ENCODE peak calls at places on chromosomes 12 and 14, in eight cellular contexts. One of them, this sample, is unnamed.

GRCh38 chr14:104982548-104983230 is 2.9 kb upstream of the CLBA1 start:
- DNase-seq in bronchial epithelial cell: peak; percentile 55
- DNase-seq in neural crest cell: no peak
- DNase-seq in astrocyte of the spinal cord: no peak
- DNase-seq in A549: no peak
- DNase-seq in stomach: no peak
- DNase-seq in lower lobe of right lung: peak; percentile 41
- DNase-seq in ovary: peak; percentile 26
- DNase-seq in this sample: peak; percentile 42

GRCh38 chr12:14256139-14256538 is 109.3 kb upstream of the ATF7IP start:
- DNase-seq in lower lobe of right lung: no peak
- DNase-seq in ovary: no peak
- DNase-seq in astrocyte of the spinal cord: peak; percentile 39
- DNase-seq in bronchial epithelial cell: peak; percentile 19
- DNase-seq in A549: no peak
- DNase-seq in stomach: no peak
- DNase-seq in neural crest cell: no peak
- DNase-seq in this sample: no peak

GRCh38 chr12:93982847-93983315 is 165.5 kb upstream of the PLXNC1 start:
- DNase-seq in ovary: no peak
- DNase-seq in stomach: no peak
- DNase-seq in neural crest cell: no peak
- DNase-seq in A549: no peak
- DNase-seq in bronchial epithelial cell: peak; percentile 68
- DNase-seq in lower lobe of right lung: no peak
- DNase-seq in astrocyte of the spinal cord: peak; percentile 75
- DNase-seq in this sample: peak; percentile 54

GRCh38 chr12:12717586-12718381 is 616 bp downstream of the CDKN1B start:
- DNase-seq in neural crest cell: no peak
- DNase-seq in astrocyte of the spinal cord: peak; percentile 22
- DNase-seq in ovary: peak; percentile 58
- DNase-seq in stomach: no peak
- DNase-seq in A549: no peak
- DNase-seq in bronchial epithelial cell: peak; percentile 9
- DNase-seq in lower lobe of right lung: peak; percentile 67
- DNase-seq in this sample: peak; percentile 38

GRCh38 chr14:83287300-83287699 is 1753.6 kb upstream of the SEL1L start:
- DNase-seq in ovary: no peak
- DNase-seq in A549: no peak
- DNase-seq in neural crest cell: no peak
- DNase-seq in bronchial epithelial cell: no peak
- DNase-seq in lower lobe of right lung: no peak
- DNase-seq in stomach: no peak
- DNase-seq in astrocyte of the spinal cord: no peak
- DNase-seq in this sample: no peak

GRCh38 chr12:109766251-109766778 is 52.7 kb downstream of the FAM222A start:
- DNase-seq in neural crest cell: no peak
- DNase-seq in astrocyte of the spinal cord: no peak
- DNase-seq in stomach: peak; percentile 9
- DNase-seq in A549: no peak
- DNase-seq in lower lobe of right lung: peak; percentile 24
- DNase-seq in bronchial epithelial cell: no peak
- DNase-seq in ovary: peak; percentile 18
- DNase-seq in this sample: no peak

GRCh38 chr12:84270470-84271140 is 642.0 kb downstream of the SLC6A15 start:
- DNase-seq in stomach: peak; percentile 37
- DNase-seq in lower lobe of right lung: no peak
- DNase-seq in astrocyte of the spinal cord: no peak
- DNase-seq in ovary: no peak
- DNase-seq in A549: no peak
- DNase-seq in bronchial epithelial cell: peak; percentile 39
- DNase-seq in neural crest cell: no peak
- DNase-seq in this sample: peak; percentile 6

GRCh38 chr12:50609292-50609874 is 104.6 kb downstream of the DIP2B start:
- DNase-seq in A549: no peak
- DNase-seq in bronchial epithelial cell: no peak
- DNase-seq in lower lobe of right lung: no peak
- DNase-seq in neural crest cell: no peak
- DNase-seq in astrocyte of the spinal cord: no peak
- DNase-seq in stomach: no peak
- DNase-seq in ovary: no peak
- DNase-seq in this sample: no peak

GRCh38 chr12:92208613-92209121 is 63.0 kb upstream of the BTG1 start:
- DNase-seq in stomach: no peak
- DNase-seq in astrocyte of the spinal cord: peak; percentile 70
- DNase-seq in A549: peak; percentile 26
- DNase-seq in neural crest cell: no peak
- DNase-seq in ovary: no peak
- DNase-seq in bronchial epithelial cell: peak; percentile 88
- DNase-seq in lower lobe of right lung: no peak
- DNase-seq in this sample: peak; percentile 81

GRCh38 chr14:28565345-28565744 is 201.2 kb upstream of the FOXG1 start:
- DNase-seq in A549: no peak
- DNase-seq in ovary: no peak
- DNase-seq in astrocyte of the spinal cord: no peak
- DNase-seq in lower lobe of right lung: no peak
- DNase-seq in stomach: no peak
- DNase-seq in bronchial epithelial cell: peak; percentile 71
- DNase-seq in neural crest cell: no peak
- DNase-seq in this sample: no peak
- TF ChIP-seq CTCF in A549: no peak
- TF ChIP-seq CTCF in ovary: no peak
- TF ChIP-seq CTCF in astrocyte of the spinal cord: no peak
- TF ChIP-seq CTCF in lower lobe of right lung: no peak
- TF ChIP-seq CTCF in stomach: no peak
- TF ChIP-seq CTCF in bronchial epithelial cell: no peak
- TF ChIP-seq CTCF in neural crest cell: no peak
- TF ChIP-seq CTCF in this sample: no peak

DNA sequence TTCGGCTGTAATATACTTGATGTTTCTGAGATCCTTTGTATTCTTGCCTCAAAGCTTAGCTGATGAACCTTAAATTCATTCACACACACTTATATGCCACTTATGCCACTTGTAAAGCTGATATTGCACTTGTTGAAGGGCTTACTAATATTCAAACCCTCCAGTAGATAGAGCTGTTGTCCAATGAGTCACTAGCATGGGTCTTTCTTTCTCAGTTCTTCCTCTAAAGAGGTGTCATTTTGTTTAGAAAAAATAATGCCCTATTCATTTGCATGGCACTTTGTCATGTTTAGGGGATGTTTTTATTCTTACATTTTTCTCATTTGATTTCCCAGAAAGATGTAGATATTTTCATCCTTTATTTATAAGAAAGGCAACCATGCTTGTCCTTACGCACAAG is 56.4 kb downstream of the MON2 start:
- DNase-seq in stomach: no peak
- DNase-seq in A549: no peak
- DNase-seq in astrocyte of the spinal cord: no peak
- DNase-seq in lower lobe of right lung: no peak
- DNase-seq in bronchial epithelial cell: peak; percentile 11
- DNase-seq in neural crest cell: no peak
- DNase-seq in ovary: no peak
- DNase-seq in this sample: peak; percentile 3
- TF ChIP-seq CTCF in stomach: no peak
- TF ChIP-seq CTCF in A549: peak; percentile 47
- TF ChIP-seq CTCF in astrocyte of the spinal cord: no peak
- TF ChIP-seq CTCF in lower lobe of right lung: no peak
- TF ChIP-seq CTCF in bronchial epithelial cell: no peak
- TF ChIP-seq CTCF in neural crest cell: no peak
- TF ChIP-seq CTCF in ovary: no peak
- TF ChIP-seq CTCF in this sample: no peak

DNA sequence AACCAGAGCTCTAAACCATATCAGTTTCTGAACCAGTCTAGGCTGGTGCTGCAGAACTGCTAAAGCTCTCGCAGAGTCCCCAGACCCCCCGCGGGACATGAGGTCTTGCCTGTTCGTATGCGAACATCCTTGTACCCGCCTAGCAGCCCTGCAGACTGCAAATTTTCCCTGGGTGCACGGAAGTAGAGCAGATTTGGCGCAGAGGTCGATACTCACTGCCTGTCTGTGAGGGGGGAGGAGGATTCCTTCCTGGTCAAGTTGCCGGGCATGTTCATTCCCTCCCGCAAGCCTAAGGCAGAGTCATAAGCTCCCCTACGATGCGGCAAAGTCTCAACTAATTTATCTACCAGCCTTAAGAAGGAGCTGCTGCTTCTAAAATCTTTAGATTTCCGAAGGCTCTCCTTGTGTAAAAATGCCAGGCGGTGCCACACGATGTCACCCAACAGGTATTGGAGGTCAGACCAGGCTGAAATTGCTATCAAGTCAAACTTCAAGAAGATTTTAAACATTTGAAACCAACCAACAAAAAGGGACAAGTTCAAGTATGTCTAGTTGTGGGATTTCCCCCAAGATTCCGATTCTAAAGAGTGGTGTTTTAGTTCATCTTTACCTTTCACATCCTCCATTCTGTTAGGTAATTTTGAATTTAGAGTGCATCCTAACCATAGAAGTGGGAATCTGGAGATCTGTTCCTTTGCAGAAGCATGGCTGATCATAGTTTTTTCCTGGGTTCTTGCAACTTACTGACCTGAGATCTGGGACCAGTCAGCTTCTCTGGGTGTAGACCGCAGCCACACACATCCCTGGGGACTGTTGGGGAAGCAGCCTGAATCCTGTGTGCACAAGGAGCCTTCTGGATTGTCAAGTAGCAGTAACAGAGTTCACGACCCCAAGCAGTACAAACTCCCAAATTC is 1.6 kb upstream of the PAX9 start:
- DNase-seq in lower lobe of right lung: no peak
- DNase-seq in neural crest cell: no peak
- DNase-seq in astrocyte of the spinal cord: no peak
- DNase-seq in bronchial epithelial cell: peak; percentile 44
- DNase-seq in ovary: no peak
- DNase-seq in A549: no peak
- DNase-seq in stomach: no peak
- DNase-seq in this sample: no peak
- TF ChIP-seq CTCF in lower lobe of right lung: no peak
- TF ChIP-seq CTCF in neural crest cell: no peak
- TF ChIP-seq CTCF in astrocyte of the spinal cord: no peak
- TF ChIP-seq CTCF in bronchial epithelial cell: peak; percentile 10
- TF ChIP-seq CTCF in ovary: no peak
- TF ChIP-seq CTCF in A549: no peak
- TF ChIP-seq CTCF in stomach: no peak
- TF ChIP-seq CTCF in this sample: no peak

GRCh38 chr12:80472241-80472640 is 28.2 kb downstream of the PTPRQ start:
- DNase-seq in neural crest cell: no peak
- DNase-seq in stomach: no peak
- DNase-seq in bronchial epithelial cell: no peak
- DNase-seq in lower lobe of right lung: no peak
- DNase-seq in A549: no peak
- DNase-seq in astrocyte of the spinal cord: peak; percentile 27
- DNase-seq in ovary: no peak
- DNase-seq in this sample: no peak
- TF ChIP-seq CTCF in neural crest cell: no peak
- TF ChIP-seq CTCF in stomach: no peak
- TF ChIP-seq CTCF in bronchial epithelial cell: no peak
- TF ChIP-seq CTCF in lower lobe of right lung: no peak
- TF ChIP-seq CTCF in A549: no peak
- TF ChIP-seq CTCF in astrocyte of the spinal cord: no peak
- TF ChIP-seq CTCF in ovary: no peak
- TF ChIP-seq CTCF in this sample: no peak

GRCh38 chr12:68236421-68237059 is 10.9 kb upstream of the IL26 start:
- DNase-seq in neural crest cell: no peak
- DNase-seq in A549: peak; percentile 28
- DNase-seq in lower lobe of right lung: no peak
- DNase-seq in bronchial epithelial cell: peak; percentile 8
- DNase-seq in astrocyte of the spinal cord: no peak
- DNase-seq in ovary: no peak
- DNase-seq in stomach: no peak
- DNase-seq in this sample: peak; percentile 48
- TF ChIP-seq CTCF in neural crest cell: no peak
- TF ChIP-seq CTCF in A549: no peak
- TF ChIP-seq CTCF in lower lobe of right lung: no peak
- TF ChIP-seq CTCF in bronchial epithelial cell: no peak
- TF ChIP-seq CTCF in astrocyte of the spinal cord: no peak
- TF ChIP-seq CTCF in ovary: no peak
- TF ChIP-seq CTCF in stomach: no peak
- TF ChIP-seq CTCF in this sample: no peak

DNA sequence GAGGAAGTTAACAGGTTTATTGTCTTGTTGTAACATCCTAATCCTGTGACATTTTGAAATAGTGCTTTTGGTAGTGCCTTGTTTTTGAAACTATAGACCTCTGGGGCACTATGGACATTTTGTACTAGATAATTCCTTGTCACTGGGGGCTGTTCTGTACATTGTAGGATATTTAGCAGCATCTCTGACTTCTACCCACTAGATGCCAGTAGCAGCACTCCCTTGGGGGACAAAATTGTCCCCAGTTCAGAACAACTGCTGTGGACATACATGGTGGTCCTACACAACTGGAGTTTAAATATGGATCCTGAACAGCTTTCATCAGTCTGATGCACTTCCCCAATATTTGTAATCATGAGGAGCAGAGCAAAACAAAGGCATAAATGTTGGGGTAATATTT is 264.7 kb downstream of the RAD51B start:
- DNase-seq in neural crest cell: no peak
- DNase-seq in bronchial epithelial cell: no peak
- DNase-seq in A549: no peak
- DNase-seq in lower lobe of right lung: no peak
- DNase-seq in astrocyte of the spinal cord: peak; percentile 41
- DNase-seq in ovary: no peak
- DNase-seq in stomach: no peak
- DNase-seq in this sample: peak; percentile 8
- TF ChIP-seq CTCF in neural crest cell: peak; percentile 34
- TF ChIP-seq CTCF in bronchial epithelial cell: no peak
- TF ChIP-seq CTCF in A549: peak; percentile 34
- TF ChIP-seq CTCF in lower lobe of right lung: peak; percentile 22
- TF ChIP-seq CTCF in astrocyte of the spinal cord: peak; percentile 44
- TF ChIP-seq CTCF in ovary: no peak
- TF ChIP-seq CTCF in stomach: no peak
- TF ChIP-seq CTCF in this sample: peak; percentile 12

GRCh38 chr14:36344211-36344610 is 23.8 kb upstream of the MBIP start:
- DNase-seq in ovary: no peak
- DNase-seq in lower lobe of right lung: no peak
- DNase-seq in A549: no peak
- DNase-seq in stomach: no peak
- DNase-seq in bronchial epithelial cell: no peak
- DNase-seq in astrocyte of the spinal cord: no peak
- DNase-seq in neural crest cell: no peak
- DNase-seq in this sample: no peak
- TF ChIP-seq CTCF in ovary: no peak
- TF ChIP-seq CTCF in lower lobe of right lung: no peak
- TF ChIP-seq CTCF in A549: no peak
- TF ChIP-seq CTCF in stomach: no peak
- TF ChIP-seq CTCF in bronchial epithelial cell: no peak
- TF ChIP-seq CTCF in astrocyte of the spinal cord: no peak
- TF ChIP-seq CTCF in neural crest cell: no peak
- TF ChIP-seq CTCF in this sample: no peak

GRCh38 chr14:93160353-93160801 is 24.3 kb downstream of the MOAP1 start:
- DNase-seq in bronchial epithelial cell: no peak
- DNase-seq in neural crest cell: no peak
- DNase-seq in stomach: no peak
- DNase-seq in lower lobe of right lung: no peak
- DNase-seq in astrocyte of the spinal cord: no peak
- DNase-seq in ovary: no peak
- DNase-seq in A549: peak; percentile 66
- DNase-seq in this sample: peak; percentile 54
- TF ChIP-seq CTCF in bronchial epithelial cell: peak; percentile 40
- TF ChIP-seq CTCF in neural crest cell: peak; percentile 46
- TF ChIP-seq CTCF in stomach: no peak
- TF ChIP-seq CTCF in lower lobe of right lung: no peak
- TF ChIP-seq CTCF in astrocyte of the spinal cord: peak; percentile 49
- TF ChIP-seq CTCF in ovary: no peak
- TF ChIP-seq CTCF in A549: peak; percentile 58
- TF ChIP-seq CTCF in this sample: peak; percentile 63

GRCh38 chr14:99749142-99749541 is 44.1 kb upstream of the EML1 start:
- DNase-seq in stomach: no peak
- DNase-seq in bronchial epithelial cell: no peak
- DNase-seq in lower lobe of right lung: peak; percentile 20
- DNase-seq in ovary: no peak
- DNase-seq in neural crest cell: no peak
- DNase-seq in astrocyte of the spinal cord: no peak
- DNase-seq in A549: no peak
- DNase-seq in this sample: no peak
- TF ChIP-seq CTCF in stomach: no peak
- TF ChIP-seq CTCF in bronchial epithelial cell: peak; percentile 7
- TF ChIP-seq CTCF in lower lobe of right lung: no peak
- TF ChIP-seq CTCF in ovary: no peak
- TF ChIP-seq CTCF in neural crest cell: peak; percentile 47
- TF ChIP-seq CTCF in astrocyte of the spinal cord: peak; percentile 22
- TF ChIP-seq CTCF in A549: no peak
- TF ChIP-seq CTCF in this sample: peak; percentile 21